ENCODE peak calls at places on chromosomes 12 and 14, in five cellular contexts. V, F, N, M and E are unnamed samples.
A peak's percentile ranks its signal among the peaks of the same experiment; 100 is the strongest.

GRCh38 chr12:49358548-49359141 is 8.6 kb upstream of the SPATS2 start:
- DNase-seq in V (no peak), M (no peak), F (peak; percentile 74), N (peak; percentile 83), E (peak; percentile 86)

GRCh38 chr14:88879016-88879415 is 54.6 kb downstream of the TTC8 start:
- DNase-seq in N (no peak), F (no peak), M (peak; percentile 85), V (no peak), E (no peak)

GRCh38 chr14:58747181-58747580 is 109.4 kb downstream of the DACT1 start:
- DNase-seq in N (no peak), V (no peak), M (peak; percentile 96), F (no peak), E (no peak)

GRCh38 chr12:84550518-84550917 is 362.1 kb downstream of the SLC6A15 start:
- DNase-seq in F (peak; percentile 8), M (no peak), N (no peak), V (no peak), E (no peak)

GRCh38 chr14:102949062-102949800 is 26.8 kb downstream of the AMN start:
- DNase-seq in M (peak; percentile 16), V (no peak), F (no peak), N (no peak), E (peak; percentile 61)

GRCh38 chr12:61397668-61398067 is 862.5 kb upstream of the USP15 start:
- DNase-seq in F (no peak), N (no peak), V (no peak), M (no peak), E (no peak)

GRCh38 chr14:101525646-101526527 is 35.4 kb upstream of the DIO3 start:
- DNase-seq in F (peak; percentile 75), V (no peak), N (no peak), M (no peak), E (no peak)

GRCh38 chr14:70315942-70316341 is 43.5 kb downstream of the COX16 start:
- DNase-seq in F (no peak), M (no peak), N (no peak), V (no peak), E (no peak)

GRCh38 chr12:104108755-104109445 is 29.1 kb downstream of the NFYB start:
- DNase-seq in N (peak; percentile 82), F (peak; percentile 73), V (peak; percentile 55), M (peak; percentile 65), E (peak; percentile 80)

GRCh38 chr12:74043343-74043742 is 494.3 kb upstream of the ATXN7L3B start:
- DNase-seq in N (no peak), V (no peak), M (peak; percentile 76), F (no peak), E (no peak)

GRCh38 chr12:109730306-109731145 is 16.9 kb downstream of the FAM222A start:
- DNase-seq in V (no peak), F (peak; percentile 23), N (no peak), M (no peak), E (no peak)

GRCh38 chr12:97943359-97943758 is 480.8 kb downstream of the RMST start:
- DNase-seq in F (no peak), M (no peak), V (no peak), N (no peak), E (no peak)

GRCh38 chr12:24363177-24363754 is 413.8 kb upstream of the SOX5 start:
- DNase-seq in V (no peak), N (no peak), F (peak; percentile 34), M (no peak), E (no peak)

GRCh38 chr12:100017056-100017455 is 32.3 kb upstream of the ANKS1B start:
- DNase-seq in N (no peak), M (peak; percentile 14), F (no peak), V (no peak), E (no peak)

GRCh38 chr14:68507544-68508081 is 285.3 kb downstream of the ZFP36L1 start:
- DNase-seq in N (no peak), V (no peak), M (no peak), F (no peak), E (peak; percentile 43)

GRCh38 chr12:105759172-105759571 is 379.6 kb downstream of the NUAK1 start:
- DNase-seq in M (no peak), F (no peak), N (no peak), V (no peak), E (no peak)

GRCh38 chr14:55589171-55589570 is 9.2 kb downstream of the KTN1 start:
- DNase-seq in V (no peak), M (no peak), F (no peak), N (no peak), E (no peak)

GRCh38 chr12:44000309-44000952 is 164.6 kb downstream of the TMEM117 start:
- DNase-seq in V (no peak), M (peak; percentile 8), F (peak; percentile 11), N (peak; percentile 86), E (peak; percentile 55)

GRCh38 chr12:46299846-46300245 is 31.0 kb upstream of the SLC38A1 start:
- DNase-seq in F (no peak), V (no peak), M (no peak), N (no peak), E (no peak)

GRCh38 chr12:49703647-49704137 is 3.5 kb downstream of the FMNL3 start:
- DNase-seq in V (peak; percentile 71), N (no peak), M (peak; percentile 81), F (no peak), E (peak; percentile 36)

GRCh38 chr12:85277900-85278597 is 2.0 kb upstream of the ALX1 start:
- DNase-seq in F (no peak), N (peak; percentile 74), M (no peak), V (no peak), E (no peak)

GRCh38 chr14:51422704-51423103 is 182.7 kb downstream of the TMX1 start:
- DNase-seq in F (no peak), N (no peak), M (no peak), V (no peak), E (no peak)

GRCh38 chr14:21543426-21544350 is 17.5 kb upstream of the SALL2 start:
- DNase-seq in N (peak; percentile 62), M (no peak), F (no peak), V (no peak), E (peak; percentile 52)

GRCh38 chr14:58882577-58883018 is 244.8 kb downstream of the DACT1 start:
- DNase-seq in V (no peak), N (no peak), M (peak; percentile 80), F (no peak), E (no peak)

GRCh38 chr12:124829008-124829707 is 34.5 kb downstream of the SCARB1 start:
- DNase-seq in N (no peak), F (no peak), M (peak; percentile 80), V (no peak), E (no peak)

DNA sequence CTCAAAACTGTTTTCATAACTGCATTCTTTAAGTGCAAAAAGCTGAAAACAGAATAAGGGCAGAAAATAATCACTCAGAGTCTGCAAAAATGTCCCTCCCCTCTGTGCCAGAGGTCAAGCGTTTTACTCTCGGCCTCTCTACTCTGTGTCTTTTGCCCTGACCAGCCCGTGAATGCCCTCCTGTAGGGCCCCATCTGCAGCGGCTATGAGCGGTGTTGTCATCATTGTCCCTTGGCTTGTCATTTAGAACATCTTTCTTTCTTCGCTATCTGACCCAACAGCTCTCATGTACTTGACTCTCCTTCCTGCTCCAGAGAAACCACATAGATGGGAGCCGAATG is 21.7 kb downstream of the ELK3 start:
- DNase-seq in F (no peak), V (no peak), N (no peak), M (no peak), E (no peak)
- H2AFZ ChIP-seq in F (no peak overlapping the region), V (no peak overlapping the region), N (no peak overlapping the region), M (no peak overlapping the region), E (no peak overlapping the region)

DNA sequence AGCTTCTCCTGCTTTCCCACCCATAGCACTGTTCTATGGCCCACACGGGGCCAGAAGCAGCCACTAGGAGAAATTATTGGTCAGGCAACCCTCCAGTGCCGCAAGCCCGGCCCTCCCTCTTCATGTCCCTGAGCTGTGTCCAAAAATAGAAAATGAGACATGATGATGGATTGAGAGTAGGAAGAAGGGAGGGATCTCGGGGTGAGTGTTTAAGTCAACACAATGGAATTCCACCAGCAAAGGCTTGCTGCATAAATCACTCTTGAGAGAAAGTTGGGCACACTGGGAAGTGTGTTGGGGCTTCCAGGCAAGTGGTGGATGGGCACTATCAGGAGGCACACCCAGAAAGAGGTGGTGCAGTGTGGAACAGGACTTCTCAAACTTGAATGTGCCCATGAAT is 94.2 kb downstream of the LLPH start:
- DNase-seq in F (no peak), V (no peak), N (no peak), M (peak; percentile 98), E (no peak)
- H2AFZ ChIP-seq in F (no peak overlapping the region), V (no peak overlapping the region), N (no peak overlapping the region), M (no peak overlapping the region), E (no peak overlapping the region)

GRCh38 chr12:93804392-93805179 is 127.4 kb downstream of the CRADD start:
- DNase-seq in N (no peak), V (no peak), M (peak; percentile 90), F (no peak), E (no peak)

GRCh38 chr12:93802293-93802692 is 125.1 kb downstream of the CRADD start:
- DNase-seq in N (no peak), V (no peak), M (no peak), F (no peak), E (no peak)

GRCh38 chr12:93805736-93806141 is 128.6 kb downstream of the CRADD start:
- DNase-seq in V (no peak), F (no peak), M (peak; percentile 50), N (no peak), E (no peak)

GRCh38 chr12:93803408-93803807 is 126.2 kb downstream of the CRADD start:
- DNase-seq in F (no peak), V (no peak), N (no peak), M (peak; percentile 87), E (no peak)

DNA sequence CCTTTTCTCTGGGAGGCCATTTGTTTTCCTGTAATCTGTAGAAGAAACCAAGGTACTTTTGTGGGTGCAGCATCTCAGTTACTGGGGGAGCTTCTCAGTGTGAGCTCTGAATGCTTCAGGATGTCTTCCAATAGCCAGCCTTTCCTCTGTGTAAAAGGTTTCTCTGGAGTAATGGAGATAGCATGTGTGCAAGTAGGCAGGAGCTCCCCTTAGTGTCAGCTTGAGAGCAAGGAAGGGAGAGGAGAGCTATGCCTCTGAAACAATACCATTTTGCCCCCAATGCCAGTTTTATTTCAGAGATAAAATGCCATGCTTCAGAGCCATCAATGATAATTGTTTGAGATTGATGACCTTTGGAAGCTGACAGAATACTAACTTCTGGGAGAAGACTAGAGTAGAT is 125.5 kb downstream of the CRADD start:
- DNase-seq in V (no peak), M (no peak), N (no peak), F (no peak), E (no peak)
- H2AFZ ChIP-seq in V (no peak overlapping the region), M (no peak overlapping the region), N (no peak overlapping the region), F (no peak overlapping the region), E (no peak overlapping the region)

DNA sequence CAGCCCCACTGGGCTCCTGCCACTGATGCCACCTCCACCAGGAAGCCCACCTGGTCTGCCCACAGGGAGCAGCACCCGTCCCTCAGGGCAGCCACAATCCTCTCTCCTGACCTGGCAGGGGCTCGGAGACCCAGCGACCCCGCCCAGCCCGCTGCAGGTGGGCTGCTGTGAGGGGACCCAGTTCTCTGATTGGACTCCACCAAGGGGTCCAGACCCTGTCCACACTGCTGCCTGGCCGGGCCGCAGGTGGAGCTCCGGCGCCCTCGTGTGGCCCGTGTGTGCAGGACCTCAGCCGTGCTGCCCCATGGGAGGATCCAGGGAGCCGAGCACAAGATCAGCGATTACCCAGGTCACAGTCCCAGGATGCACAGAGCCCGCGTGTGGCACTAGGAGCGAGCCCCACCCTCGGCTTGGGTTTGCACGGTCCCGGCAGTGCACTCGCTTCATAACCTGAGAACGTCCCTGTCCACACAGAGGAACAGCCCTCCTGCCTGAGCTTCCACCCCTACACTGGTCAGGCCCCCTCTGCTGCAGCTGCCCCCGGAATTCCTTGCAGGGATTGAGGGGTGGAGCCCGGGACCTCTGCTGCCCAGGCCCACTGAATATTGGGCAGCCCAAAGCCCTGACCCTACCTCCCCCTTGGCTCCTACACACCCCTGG is 35.4 kb upstream of the TMEM179 start:
- DNase-seq in F (peak; percentile 97), M (no peak), N (peak; percentile 91), V (no peak), E (peak; percentile 69)
- H2AFZ ChIP-seq in F (no peak overlapping the region), M (no peak overlapping the region), N (no peak overlapping the region), V (no peak overlapping the region), E (no peak overlapping the region)